ENCODE peak calls at places on chromosomes 4 and X, in nine cellular contexts. One of them, this sample, is unnamed.

GRCh38 chr4:39750216-39750615 is 52.3 kb downstream of the UBE2K start:
- DNase-seq in dorsolateral prefrontal cortex: no peak
- DNase-seq in AG10803: no peak
- DNase-seq in colonic mucosa: no peak
- DNase-seq in tibial nerve: no peak
- DNase-seq in NB4: no peak
- DNase-seq in A673: no peak
- DNase-seq in fibroblast of the aortic adventitia: no peak
- DNase-seq in neural progenitor cell: no peak
- DNase-seq in this sample: no peak

GRCh38 chrX:78168065-78168464 is 28.6 kb upstream of the TAF9B start:
- DNase-seq in neural progenitor cell: no peak
- DNase-seq in tibial nerve: no peak
- DNase-seq in AG10803: no peak
- DNase-seq in fibroblast of the aortic adventitia: peak; percentile 16
- DNase-seq in colonic mucosa: no peak
- DNase-seq in dorsolateral prefrontal cortex: no peak
- DNase-seq in A673: no peak
- DNase-seq in NB4: peak; percentile 1
- DNase-seq in this sample: peak; percentile 16

GRCh38 chrX:109312757-109313156 is 169.1 kb downstream of the GUCY2F start:
- DNase-seq in fibroblast of the aortic adventitia: no peak
- DNase-seq in colonic mucosa: no peak
- DNase-seq in neural progenitor cell: no peak
- DNase-seq in A673: no peak
- DNase-seq in tibial nerve: no peak
- DNase-seq in dorsolateral prefrontal cortex: no peak
- DNase-seq in AG10803: no peak
- DNase-seq in NB4: no peak
- DNase-seq in this sample: no peak

GRCh38 chr4:96166806-96167205 is 326.9 kb downstream of the PDHA2 start:
- DNase-seq in fibroblast of the aortic adventitia: no peak
- DNase-seq in colonic mucosa: no peak
- DNase-seq in dorsolateral prefrontal cortex: no peak
- DNase-seq in neural progenitor cell: no peak
- DNase-seq in A673: no peak
- DNase-seq in NB4: no peak
- DNase-seq in tibial nerve: no peak
- DNase-seq in AG10803: no peak
- DNase-seq in this sample: peak; percentile 48

GRCh38 chr4:128840711-128841318 is 31.3 kb downstream of the JADE1 start:
- DNase-seq in AG10803: no peak
- DNase-seq in dorsolateral prefrontal cortex: no peak
- DNase-seq in A673: no peak
- DNase-seq in tibial nerve: no peak
- DNase-seq in fibroblast of the aortic adventitia: no peak
- DNase-seq in NB4: no peak
- DNase-seq in neural progenitor cell: no peak
- DNase-seq in colonic mucosa: no peak
- DNase-seq in this sample: no peak

GRCh38 chr4:4673070-4673469 is 131.2 kb upstream of the STX18 start:
- DNase-seq in neural progenitor cell: peak; percentile 87
- DNase-seq in tibial nerve: no peak
- DNase-seq in AG10803: peak; percentile 66
- DNase-seq in dorsolateral prefrontal cortex: no peak
- DNase-seq in fibroblast of the aortic adventitia: peak; percentile 38
- DNase-seq in A673: peak; percentile 93
- DNase-seq in NB4: peak; percentile 56
- DNase-seq in colonic mucosa: peak; percentile 69
- DNase-seq in this sample: no peak

GRCh38 chrX:154734101-154734781 is 16.6 kb downstream of the GAB3 start:
- DNase-seq in dorsolateral prefrontal cortex: no peak
- DNase-seq in colonic mucosa: no peak
- DNase-seq in A673: no peak
- DNase-seq in NB4: peak; percentile 89
- DNase-seq in tibial nerve: no peak
- DNase-seq in AG10803: no peak
- DNase-seq in neural progenitor cell: no peak
- DNase-seq in fibroblast of the aortic adventitia: peak; percentile 74
- DNase-seq in this sample: peak; percentile 77

GRCh38 chrX:39302838-39303237 is 501.6 kb downstream of the MID1IP1 start:
- DNase-seq in neural progenitor cell: no peak
- DNase-seq in tibial nerve: no peak
- DNase-seq in colonic mucosa: no peak
- DNase-seq in fibroblast of the aortic adventitia: no peak
- DNase-seq in A673: no peak
- DNase-seq in NB4: no peak
- DNase-seq in dorsolateral prefrontal cortex: no peak
- DNase-seq in AG10803: no peak
- DNase-seq in this sample: no peak

GRCh38 chr4:53267026-53267425 is 98.8 kb downstream of the SCFD2 start:
- DNase-seq in fibroblast of the aortic adventitia: no peak
- DNase-seq in NB4: no peak
- DNase-seq in A673: no peak
- DNase-seq in colonic mucosa: no peak
- DNase-seq in AG10803: no peak
- DNase-seq in tibial nerve: no peak
- DNase-seq in dorsolateral prefrontal cortex: no peak
- DNase-seq in neural progenitor cell: no peak
- DNase-seq in this sample: no peak

GRCh38 chr4:105896461-105896939 is 1.2 kb downstream of the NPNT start:
- DNase-seq in NB4: no peak
- DNase-seq in fibroblast of the aortic adventitia: no peak
- DNase-seq in AG10803: no peak
- DNase-seq in colonic mucosa: peak; percentile 58
- DNase-seq in A673: no peak
- DNase-seq in dorsolateral prefrontal cortex: no peak
- DNase-seq in tibial nerve: no peak
- DNase-seq in neural progenitor cell: no peak
- DNase-seq in this sample: no peak

GRCh38 chr4:17324431-17324830 is 187.5 kb downstream of the QDPR start:
- DNase-seq in NB4: peak; percentile 68
- DNase-seq in tibial nerve: peak; percentile 58
- DNase-seq in neural progenitor cell: peak; percentile 67
- DNase-seq in colonic mucosa: peak; percentile 30
- DNase-seq in dorsolateral prefrontal cortex: peak; percentile 29
- DNase-seq in AG10803: peak; percentile 72
- DNase-seq in A673: peak; percentile 82
- DNase-seq in fibroblast of the aortic adventitia: peak; percentile 84
- DNase-seq in this sample: no peak

GRCh38 chrX:43481601-43482000 is 174.5 kb upstream of the MAOA start:
- DNase-seq in A673: peak; percentile 39
- DNase-seq in AG10803: no peak
- DNase-seq in fibroblast of the aortic adventitia: no peak
- DNase-seq in tibial nerve: no peak
- DNase-seq in NB4: no peak
- DNase-seq in colonic mucosa: no peak
- DNase-seq in dorsolateral prefrontal cortex: no peak
- DNase-seq in neural progenitor cell: peak; percentile 47
- DNase-seq in this sample: no peak

GRCh38 chr4:117823388-117823787 is 210.9 kb upstream of the NDST3 start:
- DNase-seq in A673: no peak
- DNase-seq in dorsolateral prefrontal cortex: no peak
- DNase-seq in NB4: no peak
- DNase-seq in colonic mucosa: no peak
- DNase-seq in tibial nerve: no peak
- DNase-seq in AG10803: no peak
- DNase-seq in neural progenitor cell: no peak
- DNase-seq in fibroblast of the aortic adventitia: no peak
- DNase-seq in this sample: no peak

GRCh38 chr4:100016191-100016590 is 66.1 kb upstream of the H2AZ1 start:
- DNase-seq in NB4: no peak
- DNase-seq in AG10803: no peak
- DNase-seq in neural progenitor cell: no peak
- DNase-seq in tibial nerve: no peak
- DNase-seq in colonic mucosa: no peak
- DNase-seq in A673: no peak
- DNase-seq in fibroblast of the aortic adventitia: no peak
- DNase-seq in dorsolateral prefrontal cortex: no peak
- DNase-seq in this sample: no peak

GRCh38 chrX:9526965-9527364 is 62.1 kb downstream of the TBL1X start:
- DNase-seq in dorsolateral prefrontal cortex: no peak
- DNase-seq in tibial nerve: no peak
- DNase-seq in A673: no peak
- DNase-seq in AG10803: no peak
- DNase-seq in colonic mucosa: no peak
- DNase-seq in fibroblast of the aortic adventitia: no peak
- DNase-seq in NB4: no peak
- DNase-seq in neural progenitor cell: no peak
- DNase-seq in this sample: no peak

GRCh38 chr4:152294331-152294730 is 241.6 kb downstream of the FBXW7 start:
- DNase-seq in tibial nerve: no peak
- DNase-seq in colonic mucosa: no peak
- DNase-seq in neural progenitor cell: no peak
- DNase-seq in fibroblast of the aortic adventitia: no peak
- DNase-seq in A673: no peak
- DNase-seq in NB4: no peak
- DNase-seq in dorsolateral prefrontal cortex: no peak
- DNase-seq in AG10803: no peak
- DNase-seq in this sample: no peak

GRCh38 chrX:129759576-129760061 is 20.1 kb upstream of the SASH3 start:
- DNase-seq in colonic mucosa: no peak
- DNase-seq in neural progenitor cell: peak; percentile 34
- DNase-seq in dorsolateral prefrontal cortex: peak; percentile 27
- DNase-seq in A673: no peak
- DNase-seq in AG10803: peak; percentile 76
- DNase-seq in fibroblast of the aortic adventitia: peak; percentile 84
- DNase-seq in tibial nerve: peak; percentile 32
- DNase-seq in NB4: peak; percentile 51
- DNase-seq in this sample: peak; percentile 69

GRCh38 chr4:143473334-143474126 is 40.0 kb upstream of the SMARCA5 start:
- DNase-seq in NB4: no peak
- DNase-seq in AG10803: no peak
- DNase-seq in fibroblast of the aortic adventitia: no peak
- DNase-seq in dorsolateral prefrontal cortex: no peak
- DNase-seq in colonic mucosa: no peak
- DNase-seq in neural progenitor cell: no peak
- DNase-seq in A673: no peak
- DNase-seq in tibial nerve: no peak
- DNase-seq in this sample: no peak

GRCh38 chr4:7313361-7313811 is 121.0 kb downstream of the SORCS2 start:
- DNase-seq in neural progenitor cell: no peak
- DNase-seq in tibial nerve: no peak
- DNase-seq in NB4: no peak
- DNase-seq in dorsolateral prefrontal cortex: no peak
- DNase-seq in colonic mucosa: no peak
- DNase-seq in A673: no peak
- DNase-seq in fibroblast of the aortic adventitia: no peak
- DNase-seq in AG10803: no peak
- DNase-seq in this sample: no peak

GRCh38 chrX:133171962-133172708 is 46.0 kb downstream of the TFDP3 start:
- DNase-seq in fibroblast of the aortic adventitia: peak; percentile 4
- DNase-seq in NB4: peak; percentile 35
- DNase-seq in neural progenitor cell: peak; percentile 16
- DNase-seq in dorsolateral prefrontal cortex: no peak
- DNase-seq in A673: peak; percentile 87
- DNase-seq in AG10803: no peak
- DNase-seq in colonic mucosa: peak; percentile 26
- DNase-seq in tibial nerve: no peak
- DNase-seq in this sample: peak; percentile 20
- TF ChIP-seq CTCF in fibroblast of the aortic adventitia: no peak
- TF ChIP-seq CTCF in NB4: peak; percentile 28
- TF ChIP-seq CTCF in neural progenitor cell: peak; percentile 61
- TF ChIP-seq CTCF in dorsolateral prefrontal cortex: peak; percentile 20
- TF ChIP-seq CTCF in A673: peak; percentile 61
- TF ChIP-seq CTCF in AG10803: no peak
- TF ChIP-seq CTCF in colonic mucosa: no peak
- TF ChIP-seq CTCF in tibial nerve: peak; percentile 26
- TF ChIP-seq CTCF in this sample: peak; percentile 64

GRCh38 chr4:165379662-165380061 is 854 bp downstream of the CPE start:
- DNase-seq in tibial nerve: no peak
- DNase-seq in colonic mucosa: no peak
- DNase-seq in A673: no peak
- DNase-seq in neural progenitor cell: peak; percentile 62
- DNase-seq in fibroblast of the aortic adventitia: peak; percentile 50
- DNase-seq in dorsolateral prefrontal cortex: peak; percentile 48
- DNase-seq in AG10803: no peak
- DNase-seq in NB4: no peak
- DNase-seq in this sample: no peak
- H3K4me3 ChIP-seq in tibial nerve: peak overlapping the region; percentile 66
- H3K4me3 ChIP-seq in colonic mucosa: peak overlapping the region; percentile 49
- H3K4me3 ChIP-seq in A673: peak overlapping the region; percentile 64
- H3K4me3 ChIP-seq in neural progenitor cell: peak overlapping the region; percentile 53
- H3K4me3 ChIP-seq in fibroblast of the aortic adventitia: peak overlapping the region; percentile 71
- H3K4me3 ChIP-seq in dorsolateral prefrontal cortex: peak overlapping the region; percentile 60
- H3K4me3 ChIP-seq in AG10803: peak overlapping the region; percentile 58
- H3K4me3 ChIP-seq in NB4: no peak overlapping the region
- H3K4me3 ChIP-seq in this sample: no peak overlapping the region

DNA sequence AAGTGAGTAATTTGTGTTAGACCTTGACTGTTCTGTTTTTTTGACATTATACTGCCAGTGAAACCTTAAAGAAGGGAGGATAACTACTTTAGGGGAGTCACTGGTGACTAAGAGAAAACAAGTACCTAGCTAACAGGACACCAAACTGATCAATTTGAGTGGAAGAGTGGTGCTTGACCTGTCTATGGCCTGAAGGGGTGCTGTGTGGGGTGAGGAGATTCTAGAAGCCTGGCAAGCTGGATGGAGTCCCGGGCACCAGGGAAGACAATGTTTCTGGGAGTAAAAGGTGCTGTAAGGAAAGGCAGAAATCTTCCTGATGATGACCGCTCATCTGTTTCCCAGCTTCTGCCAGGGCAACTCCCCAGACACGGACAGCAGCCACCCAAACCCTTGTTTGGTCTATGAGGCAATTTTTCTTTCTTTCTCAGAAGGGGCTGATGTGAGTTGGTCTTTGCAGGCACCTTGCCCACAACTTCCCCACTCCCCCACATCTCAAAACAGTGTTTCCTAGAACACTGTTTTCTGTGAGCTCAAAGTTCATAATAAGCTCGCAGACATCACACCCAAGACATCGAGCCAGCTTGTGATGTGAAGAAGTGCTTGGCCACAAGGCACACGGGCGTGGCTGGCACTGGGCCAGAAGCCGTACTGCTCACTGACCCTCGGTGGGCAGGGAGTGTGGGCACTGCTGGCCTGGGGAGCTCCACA is 4.6 kb downstream of the TXK start:
- DNase-seq in neural progenitor cell: no peak
- DNase-seq in NB4: peak; percentile 74
- DNase-seq in tibial nerve: no peak
- DNase-seq in fibroblast of the aortic adventitia: peak; percentile 7
- DNase-seq in A673: no peak
- DNase-seq in dorsolateral prefrontal cortex: no peak
- DNase-seq in AG10803: no peak
- DNase-seq in colonic mucosa: peak; percentile 31
- DNase-seq in this sample: no peak
- TF ChIP-seq CTCF in neural progenitor cell: no peak
- TF ChIP-seq CTCF in NB4: peak; percentile 18
- TF ChIP-seq CTCF in tibial nerve: no peak
- TF ChIP-seq CTCF in fibroblast of the aortic adventitia: peak; percentile 18
- TF ChIP-seq CTCF in A673: no peak
- TF ChIP-seq CTCF in dorsolateral prefrontal cortex: no peak
- TF ChIP-seq CTCF in AG10803: no peak
- TF ChIP-seq CTCF in colonic mucosa: no peak
- TF ChIP-seq CTCF in this sample: peak; percentile 9

GRCh38 chr4:158721680-158722079 is 1.5 kb downstream of the PPID start:
- DNase-seq in tibial nerve: no peak
- DNase-seq in AG10803: no peak
- DNase-seq in dorsolateral prefrontal cortex: no peak
- DNase-seq in colonic mucosa: no peak
- DNase-seq in A673: no peak
- DNase-seq in neural progenitor cell: no peak
- DNase-seq in fibroblast of the aortic adventitia: no peak
- DNase-seq in NB4: no peak
- DNase-seq in this sample: no peak
- H3K4me3 ChIP-seq in tibial nerve: no peak overlapping the region
- H3K4me3 ChIP-seq in AG10803: no peak overlapping the region
- H3K4me3 ChIP-seq in dorsolateral prefrontal cortex: peak overlapping the region; percentile 93
- H3K4me3 ChIP-seq in colonic mucosa: no peak overlapping the region
- H3K4me3 ChIP-seq in A673: no peak overlapping the region
- H3K4me3 ChIP-seq in neural progenitor cell: peak overlapping the region; percentile 81
- H3K4me3 ChIP-seq in fibroblast of the aortic adventitia: no peak overlapping the region
- H3K4me3 ChIP-seq in NB4: peak overlapping the region; percentile 97
- H3K4me3 ChIP-seq in this sample: peak overlapping the region; percentile 67

This sample was measured in mammary epithelial cell.